ENCODE peak calls at places on chromosomes 12 and 14, in six cellular contexts. C is activated naive CD4-positive, alpha-beta T cell; S is activated CD4-positive, alpha-beta T cell treated with anti-CD3 and anti-CD28 coated beads, Interleukin-2, amount 50 U/mL, for 4 hours; X is LoVo; G is astrocyte; V is retinal pigment epithelial cell. U is an unnamed sample.
A peak's percentile ranks its signal among the peaks of the same experiment; 100 is the strongest.

GRCh38 chr12:104788848-104789271 is 169.2 kb downstream of the SLC41A2 start:
- DNase-seq in C (no peak), S (no peak), X (no peak), G (no peak), V (no peak), U (no peak)

GRCh38 chr12:78392918-78393317 is 471.7 kb upstream of the SYT1 start:
- DNase-seq in C (no peak), S (no peak), X (no peak), G (peak; percentile 24), V (no peak), U (no peak)

GRCh38 chr12:12899530-12900380 is 8.4 kb downstream of the GPRC5A start:
- DNase-seq in C (no peak), S (no peak), X (peak; percentile 70), G (peak; percentile 95), V (peak; percentile 79), U (no peak)

GRCh38 chr14:103629503-103630121 is 601 bp downstream of the KLC1 start:
- DNase-seq in C (no peak), S (no peak), X (no peak), G (no peak), V (no peak), U (no peak)

GRCh38 chr12:47863985-47864384 is 40.8 kb downstream of the VDR start:
- DNase-seq in C (no peak), S (no peak), X (no peak), G (no peak), V (no peak), U (no peak)

GRCh38 chr14:32224731-32225377 is 21.8 kb upstream of the RNU6-8 start:
- DNase-seq in C (no peak), S (no peak), X (peak; percentile 51), G (peak; percentile 62), V (peak; percentile 80), U (no peak)

GRCh38 chr14:103296007-103296406 is 38.0 kb upstream of the EIF5 start:
- DNase-seq in C (no peak), S (no peak), X (peak; percentile 45), G (peak; percentile 59), V (no peak), U (no peak)

GRCh38 chr14:101294136-101294535 is 267.2 kb upstream of the DIO3 start:
- DNase-seq in C (no peak), S (no peak), X (no peak), G (no peak), V (no peak), U (no peak)

GRCh38 chr12:26452511-26452910 is 257.1 kb downstream of the SSPN start:
- DNase-seq in C (no peak), S (no peak), X (no peak), G (no peak), V (no peak), U (no peak)

GRCh38 chr14:92217956-92218355 is 96.2 kb downstream of the CPSF2 start:
- DNase-seq in C (no peak), S (no peak), X (no peak), G (no peak), V (no peak), U (no peak)

GRCh38 chr12:66017736-66018135 is 112.8 kb downstream of the LLPH start:
- DNase-seq in C (no peak), S (no peak), X (no peak), G (no peak), V (no peak), U (no peak)

GRCh38 chr14:99946652-99947489 is 118.4 kb upstream of the EVL start:
- DNase-seq in C (peak; percentile 14), S (peak; percentile 28), X (peak; percentile 16), G (no peak), V (no peak), U (no peak)

GRCh38 chr14:77681196-77682157 is 26.3 kb downstream of the ALKBH1 start:
- DNase-seq in C (no peak), S (no peak), X (peak; percentile 57), G (peak; percentile 19), V (no peak), U (no peak)

GRCh38 chr14:101707285-101707842 is 54.1 kb upstream of the PPP2R5C start:
- DNase-seq in C (no peak), S (peak; percentile 38), X (peak; percentile 78), G (peak; percentile 60), V (peak; percentile 57), U (no peak)

U was measured in omental fat pad.